ENCODE peak calls at places on chromosomes 12 and 14, in nine cellular contexts. S is Calu3; E is NCI-H748 treated with DMSO at 0.1 percent for 48 hours; J is HTR-8/SVneo; B is DMS53; F is GM13977; M is AG10803; T is stimulated activated CD8-positive, alpha-beta memory T cell treated with anti-CD3 and anti-CD28 coated beads, Interleukin-15, amount 100 ng/mL, for 1 hour; A is BJ. G is an unnamed sample.

GRCh38 chr12:72081787-72082186 is 143.1 kb downstream of the TPH2 start:
- DNase-seq in B (no peak), A (no peak), J (no peak), M (no peak), T (no peak), E (no peak), S (no peak), F (no peak), G (no peak)

GRCh38 chr12:93177208-93178153 is 200.2 kb upstream of the NUDT4 start:
- DNase-seq in T (no peak), F (no peak), J (no peak), E (no peak), A (no peak), M (no peak), S (no peak), B (no peak), G (no peak)

GRCh38 chr12:110312581-110313360 is 31.7 kb downstream of the ATP2A2 start:
- DNase-seq in M (peak), S (peak), J (peak), F (no peak), A (no peak), E (no peak), T (no peak), B (peak), G (no peak)

GRCh38 chr12:32400114-32400672 is 835 bp downstream of the FGD4 start:
- DNase-seq in S (no peak), T (no peak), F (no peak), E (no peak), A (no peak), B (peak), M (no peak), J (no peak), G (no peak)

GRCh38 chr12:104623920-104624319 is 167.2 kb downstream of the CHST11 start:
- DNase-seq in S (no peak), F (no peak), E (no peak), J (no peak), T (no peak), M (no peak), A (no peak), B (no peak), G (no peak)

GRCh38 chr14:49945448-49946319 is 52.8 kb downstream of the ARF6 start:
- DNase-seq in B (no peak), E (no peak), J (no peak), M (no peak), A (no peak), S (no peak), T (no peak), F (no peak), G (no peak)

GRCh38 chr14:96567289-96567899 is 65.2 kb downstream of the PAPOLA start:
- DNase-seq in E (peak), A (no peak), S (peak), M (peak), J (no peak), T (no peak), B (peak), F (no peak), G (peak)

GRCh38 chr14:99242816-99243795 is 28.9 kb downstream of the BCL11B start:
- DNase-seq in T (no peak), S (no peak), J (no peak), E (no peak), M (no peak), B (no peak), A (no peak), F (no peak), G (no peak)

GRCh38 chr14:95544588-95544987 is 9.7 kb downstream of the GLRX5 start:
- DNase-seq in B (no peak), M (no peak), F (no peak), E (no peak), A (no peak), T (no peak), J (no peak), S (no peak), G (no peak)

GRCh38 chr12:6809056-6809455 is 12.6 kb upstream of the GPR162 start:
- DNase-seq in T (no peak), S (no peak), B (no peak), E (no peak), J (no peak), M (no peak), A (no peak), F (no peak), G (no peak)

GRCh38 chr14:67436006-67436866 is 24.3 kb upstream of the PLEK2 start:
- DNase-seq in B (no peak), J (no peak), S (no peak), E (no peak), T (no peak), M (no peak), F (no peak), A (no peak), G (no peak)

GRCh38 chr12:52074656-52075408 is 4.7 kb upstream of the SMIM41 start:
- DNase-seq in M (no peak), T (no peak), A (no peak), F (no peak), E (no peak), S (no peak), J (no peak), B (peak), G (no peak)

GRCh38 chr12:74365178-74365964 is 172.3 kb upstream of the ATXN7L3B start:
- DNase-seq in B (peak), J (peak), E (peak), M (peak), T (no peak), F (no peak), A (no peak), S (peak), G (no peak)

GRCh38 chr12:22459872-22460490 is 84.4 kb downstream of the C2CD5 start:
- DNase-seq in J (peak), B (peak), M (peak), T (no peak), F (peak), E (peak), S (peak), A (no peak), G (peak)

GRCh38 chr12:66279127-66279712 is 23.1 kb upstream of the HELB start:
- DNase-seq in J (peak), E (no peak), S (peak), B (peak), M (no peak), T (peak), A (no peak), F (no peak), G (no peak)

GRCh38 chr14:79855789-79856188 is 355.5 kb downstream of the DIO2 start:
- DNase-seq in E (no peak), B (no peak), A (no peak), J (no peak), S (no peak), T (no peak), F (no peak), M (no peak), G (no peak)

GRCh38 chr12:51886021-51886710 is 1.7 kb upstream of the ANKRD33 start:
- DNase-seq in A (peak), B (peak), S (no peak), J (peak), T (peak), F (no peak), E (no peak), M (peak), G (no peak)

GRCh38 chr12:47834199-47835016 is 14.7 kb upstream of the HDAC7 start:
- DNase-seq in M (no peak), F (no peak), S (no peak), A (no peak), J (no peak), E (no peak), T (no peak), B (no peak), G (no peak)

GRCh38 chr12:68317047-68317667 is 15.0 kb downstream of the MDM1 start:
- DNase-seq in F (peak), T (peak), J (no peak), E (peak), M (peak), S (peak), B (peak), A (no peak), G (no peak)

GRCh38 chr12:63845726-63846125 is 1.2 kb downstream of the SRGAP1 start:
- DNase-seq in B (peak), A (no peak), J (no peak), S (no peak), E (peak), M (peak), T (no peak), F (no peak), G (no peak)

GRCh38 chr12:83537428-83538053 is 850.8 kb downstream of the TMTC2 start:
- DNase-seq in T (no peak), F (no peak), J (no peak), S (no peak), B (no peak), M (peak), A (no peak), E (no peak), G (no peak)

GRCh38 chr12:130559806-130560205 is 156.3 kb downstream of the RIMBP2 start:
- DNase-seq in T (no peak), E (no peak), S (no peak), A (no peak), J (no peak), F (no peak), B (peak), M (no peak), G (no peak)

GRCh38 chr12:104094284-104094683 is 30.0 kb downstream of the HCFC2 start:
- DNase-seq in M (no peak), A (no peak), E (no peak), J (no peak), B (no peak), S (no peak), F (no peak), T (no peak), G (no peak)

GRCh38 chr14:24958271-24958670 is 91.7 kb downstream of the STXBP6 start:
- DNase-seq in S (no peak), M (peak), B (no peak), J (no peak), F (no peak), T (no peak), E (no peak), A (peak), G (no peak)

GRCh38 chr14:72387727-72388126 is 455.5 kb downstream of the RGS6 start:
- DNase-seq in M (no peak), F (no peak), J (no peak), B (no peak), A (no peak), E (no peak), T (no peak), S (no peak), G (no peak)

GRCh38 chr12:68106660-68107059 is 52.9 kb downstream of the IFNG start:
- DNase-seq in S (no peak), J (no peak), E (no peak), F (no peak), T (no peak), M (no peak), A (no peak), B (no peak), G (no peak)

GRCh38 chr12:62915130-62915529 is 19.8 kb downstream of the PPM1H start:
- DNase-seq in T (no peak), A (no peak), B (no peak), S (no peak), J (no peak), E (no peak), F (no peak), M (no peak), G (no peak)

GRCh38 chr14:51912112-51912786 is 51.8 kb downstream of the GNG2 start:
- DNase-seq in A (no peak), T (no peak), E (no peak), F (no peak), M (peak), S (no peak), B (no peak), J (no peak), G (no peak)

GRCh38 chr14:77653473-77653872 is 37.0 kb upstream of the SPTLC2 start:
- DNase-seq in F (no peak), J (no peak), T (no peak), M (no peak), A (no peak), B (no peak), S (no peak), E (no peak), G (no peak)

G was measured in NCI-H2227 treated with DMSO at 0.1 percent for 48 hours.